ENCODE peak calls at places on chromosomes 16 and 17, in five cellular contexts. K, G, L, S and V are unnamed samples.

GRCh38 chr16:57815987-57816745 is 13.9 kb upstream of the KIFC3 start:
- DNase-seq in L (peak; percentile 88), S (no peak), K (no peak), G (peak; percentile 93), V (no peak)

GRCh38 chr16:87995644-87996043 is 44.4 kb downstream of the BANP start:
- DNase-seq in K (no peak), L (no peak), S (no peak), G (no peak), V (no peak)

GRCh38 chr17:3888343-3889171 is 4.3 kb downstream of the CAMKK1 start:
- DNase-seq in G (peak; percentile 66), K (peak; percentile 88), L (peak; percentile 38), S (no peak), V (no peak)

GRCh38 chr16:85093705-85094104 is 18.6 kb downstream of the CIBAR2 start:
- DNase-seq in S (no peak), L (no peak), G (no peak), K (no peak), V (no peak)

GRCh38 chr17:68295086-68295485 is 3.8 kb downstream of the ARSG start:
- DNase-seq in K (no peak), S (no peak), G (no peak), L (no peak), V (no peak)

GRCh38 chr17:4839965-4840892 is 7.1 kb downstream of the MINK1 start:
- DNase-seq in G (no peak), L (no peak), S (no peak), K (no peak), V (no peak)

GRCh38 chr16:5176505-5176904 is 78.9 kb upstream of the EEF2KMT start:
- DNase-seq in S (no peak), G (no peak), K (no peak), L (no peak), V (no peak)

GRCh38 chr17:6660101-6660500 is 8.5 kb downstream of the C17orf100 start:
- DNase-seq in G (no peak), S (no peak), L (no peak), K (no peak), V (no peak)

GRCh38 chr16:48912360-48912759 is 302.4 kb upstream of the N4BP1 start:
- DNase-seq in K (no peak), G (no peak), L (no peak), S (peak; percentile 4), V (no peak)

GRCh38 chr16:27238016-27238587 is 30.5 kb downstream of the NSMCE1 start:
- DNase-seq in S (peak; percentile 23), G (no peak), K (no peak), L (no peak), V (peak; percentile 17)

GRCh38 chr16:47143677-47144558 is at the start of gene NETO2:
- DNase-seq in K (no peak), G (peak; percentile 76), S (peak; percentile 16), L (peak; percentile 35), V (peak; percentile 91)

GRCh38 chr17:36600936-36601302 is 464 bp upstream of the MRM1 start:
- DNase-seq in K (no peak), L (no peak), S (peak; percentile 65), G (no peak), V (no peak)

GRCh38 chr17:507441-507840 is 154.8 kb upstream of the RPH3AL start:
- DNase-seq in L (no peak), K (no peak), S (no peak), G (no peak), V (no peak)

GRCh38 chr16:3824121-3824795 is 56.3 kb downstream of the CREBBP start:
- DNase-seq in S (no peak), K (no peak), L (no peak), G (no peak), V (no peak)

GRCh38 chr17:17351901-17352781 is 49.0 kb downstream of the NT5M start:
- DNase-seq in L (no peak), K (no peak), S (no peak), G (peak; percentile 58), V (no peak)

GRCh38 chr16:87658564-87659225 is 56.4 kb downstream of the JPH3 start:
- DNase-seq in S (no peak), G (peak; percentile 23), L (no peak), K (no peak), V (no peak)

GRCh38 chr17:4365628-4366311 is 705 bp downstream of the UBE2G1 start:
- DNase-seq in L (peak; percentile 20), S (peak; percentile 62), K (no peak), G (no peak), V (no peak)

GRCh38 chr16:4800290-4801041 is 2.0 kb downstream of the ROGDI start:
- DNase-seq in S (no peak), K (no peak), L (peak; percentile 94), G (no peak), V (no peak)

GRCh38 chr16:23359092-23359760 is 57.1 kb downstream of the SCNN1B start:
- DNase-seq in L (no peak), S (peak; percentile 16), G (no peak), K (no peak), V (no peak)

GRCh38 chr17:19769946-19770652 is 22.0 kb upstream of the ALDH3A1 start:
- DNase-seq in G (no peak), K (peak; percentile 52), L (no peak), S (no peak), V (no peak)

GRCh38 chr17:28904800-28905199 is 1.9 kb upstream of the DHRS13 start:
- DNase-seq in L (no peak), K (no peak), S (no peak), G (no peak), V (no peak)

GRCh38 chr17:28902819-28903545 is at the start of gene DHRS13:
- DNase-seq in S (peak; percentile 97), L (peak; percentile 91), G (peak; percentile 98), K (peak; percentile 51), V (peak; percentile 94)

GRCh38 chr17:28900986-28901726 is 1.7 kb downstream of the DHRS13 start:
- DNase-seq in K (no peak), G (no peak), L (peak; percentile 64), S (peak; percentile 48), V (no peak)

GRCh38 chr17:28899212-28899815 is 1.8 kb upstream of the FLOT2 start:
- DNase-seq in L (peak; percentile 10), K (no peak), G (no peak), S (no peak), V (no peak)

DNA sequence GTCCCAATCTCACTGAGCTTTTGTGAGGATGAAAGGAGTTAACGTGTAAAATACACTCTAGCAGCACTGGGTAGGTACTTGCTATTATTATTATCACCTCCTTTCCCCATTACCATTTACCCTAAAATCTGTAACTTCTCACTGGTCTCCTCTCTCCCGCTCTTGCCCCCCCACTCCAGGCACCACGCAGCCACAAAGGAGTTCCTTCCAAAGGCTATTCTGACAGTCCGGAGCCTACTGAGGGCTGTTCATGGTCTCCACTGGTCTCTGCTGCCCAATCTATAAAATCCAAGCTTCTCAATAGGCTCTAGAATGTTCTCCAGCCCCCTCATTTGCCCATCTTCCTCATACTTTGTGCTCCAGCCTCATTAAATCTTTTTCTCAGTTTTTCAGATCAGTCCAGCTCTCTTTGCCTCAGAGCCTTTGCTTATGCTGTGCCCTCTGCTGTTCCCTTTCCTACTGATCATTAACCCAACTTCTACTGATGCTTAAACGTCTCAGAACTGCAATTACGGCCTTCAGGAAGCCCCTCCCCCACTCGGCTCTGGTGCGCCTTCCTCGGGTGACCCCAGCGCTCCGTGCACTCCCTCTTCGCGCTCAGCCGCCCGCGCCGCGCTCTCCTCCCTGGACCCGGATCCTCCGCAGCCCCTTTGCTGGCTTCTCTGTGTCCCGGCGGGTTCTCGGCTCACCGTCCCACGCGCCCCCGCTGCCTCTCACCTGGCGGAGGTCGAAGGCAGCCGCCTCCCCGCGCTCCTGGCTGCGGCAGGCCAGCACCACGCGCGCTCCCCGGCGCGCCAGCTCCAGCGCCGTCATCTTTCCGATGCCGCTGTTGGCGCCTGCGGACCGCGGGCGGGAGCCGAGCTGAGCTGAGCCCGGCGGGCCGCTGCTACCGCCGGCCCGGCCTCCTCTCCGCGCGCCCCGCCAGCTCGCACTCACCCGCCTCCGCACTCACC is 737 bp downstream of the DHRS13 start:
- DNase-seq in K (no peak), L (no peak), S (peak; percentile 75), G (peak; percentile 56), V (no peak)
- TF ChIP-seq CTCF in K (no peak), L (no peak), S (no peak), G (no peak), V (no peak)

GRCh38 chr17:7897773-7898172 is 9.2 kb downstream of the CHD3 start:
- DNase-seq in K (no peak), L (peak; percentile 57), S (no peak), G (no peak), V (no peak)
- TF ChIP-seq CTCF in K (peak; percentile 38), L (peak; percentile 77), S (peak; percentile 58), G (no peak), V (no peak)

GRCh38 chr17:79002796-79003593 is 6.6 kb downstream of the CANT1 start:
- DNase-seq in S (no peak), G (no peak), K (no peak), L (no peak), V (no peak)

GRCh38 chr17:79002291-79002690 is 7.3 kb downstream of the CANT1 start:
- DNase-seq in L (no peak), K (no peak), S (no peak), G (no peak), V (no peak)

GRCh38 chr17:79006001-79006400 is 3.6 kb downstream of the CANT1 start:
- DNase-seq in L (no peak), G (no peak), S (no peak), K (no peak), V (no peak)

GRCh38 chr17:79005063-79005861 is 4.3 kb downstream of the CANT1 start:
- DNase-seq in G (peak; percentile 72), S (no peak), L (no peak), K (no peak), V (no peak)

GRCh38 chr17:79003661-79004411 is 5.7 kb downstream of the CANT1 start:
- DNase-seq in K (no peak), S (no peak), G (no peak), L (no peak), V (no peak)
- TF ChIP-seq CTCF in K (no peak), S (no peak), G (no peak), L (no peak), V (no peak)

GRCh38 chr17:60107526-60108257 is 29.0 kb upstream of the HEATR6 start:
- DNase-seq in G (no peak), K (no peak), L (no peak), S (no peak), V (no peak)
- TF ChIP-seq CTCF in G (no peak), K (no peak), L (no peak), S (no peak), V (no peak)

GRCh38 chr16:2429771-2430663 is 770 bp downstream of the CCNF start:
- DNase-seq in K (no peak), S (peak; percentile 75), L (peak; percentile 11), G (peak; percentile 44), V (no peak)
- TF ChIP-seq CTCF in K (no peak), S (peak; percentile 70), L (no peak), G (no peak), V (no peak)